ENCODE peak calls at places on chromosome 19, in ten cellular contexts. T is effector memory CD4-positive, alpha-beta T cell; A is osteoblast; V is caudate nucleus; X is CD4-positive, alpha-beta T cell; O is lower lobe of right lung; N is PC-3; U is upper lobe of left lung; G is left lung; Z is brain microvascular endothelial cell. P is an unnamed sample.

GRCh38 chr19:2774083-2774679 is 8.9 kb downstream of the SGTA start:
- DNase-seq in T (no peak), A (no peak), V (no peak), X (no peak), O (no peak), N (no peak), U (no peak), G (no peak), Z (no peak), P (no peak)

GRCh38 chr19:20039203-20039723 is at the start of gene ZNF682:
- DNase-seq in T (peak; percentile 92), A (peak; percentile 97), V (peak; percentile 89), X (peak; percentile 91), O (peak; percentile 91), N (peak; percentile 74), U (peak; percentile 93), G (peak; percentile 92), Z (peak; percentile 97), P (peak; percentile 98)

GRCh38 chr19:10864538-10864899 is 6.8 kb upstream of the CARM1 start:
- DNase-seq in T (peak; percentile 73), A (peak; percentile 96), V (peak; percentile 61), X (peak; percentile 77), O (peak; percentile 88), N (peak; percentile 90), U (no peak), G (peak; percentile 87), Z (peak; percentile 67), P (peak; percentile 91)

GRCh38 chr19:34707661-34708060 is 26.4 kb upstream of the ZNF181 start:
- DNase-seq in T (no peak), A (no peak), V (no peak), X (no peak), O (no peak), N (no peak), U (no peak), G (no peak), Z (no peak), P (no peak)

GRCh38 chr19:41546386-41546789 is 29.6 kb upstream of the CEACAM21 start:
- DNase-seq in T (peak; percentile 34), A (no peak), V (no peak), X (no peak), O (peak; percentile 53), N (no peak), U (no peak), G (no peak), Z (no peak), P (no peak)

GRCh38 chr19:48617146-48617937 is 1.6 kb downstream of the RPL18 start:
- DNase-seq in T (no peak), A (peak; percentile 88), V (no peak), X (no peak), O (no peak), N (no peak), U (no peak), G (no peak), Z (no peak), P (no peak)

GRCh38 chr19:34712606-34713261 is 21.3 kb upstream of the ZNF181 start:
- DNase-seq in T (peak; percentile 55), A (peak; percentile 68), V (no peak), X (peak; percentile 19), O (no peak), N (peak; percentile 77), U (no peak), G (no peak), Z (peak; percentile 68), P (no peak)

GRCh38 chr19:3769494-3769893 is 2.5 kb downstream of the RAX2 start:
- DNase-seq in T (no peak), A (no peak), V (no peak), X (no peak), O (no peak), N (no peak), U (peak; percentile 78), G (no peak), Z (no peak), P (no peak)

GRCh38 chr19:30085394-30085793 is 143.4 kb downstream of the URI1 start:
- DNase-seq in T (no peak), A (peak; percentile 77), V (no peak), X (no peak), O (peak; percentile 24), N (no peak), U (no peak), G (no peak), Z (no peak), P (no peak)

GRCh38 chr19:51505904-51506303 is 4.3 kb upstream of the SIGLEC12 start:
- DNase-seq in T (no peak), A (peak; percentile 43), V (no peak), X (no peak), O (no peak), N (no peak), U (no peak), G (no peak), Z (no peak), P (no peak)

GRCh38 chr19:294819-295686 is 3.9 kb upstream of the PLPP2 start:
- DNase-seq in T (no peak), A (peak; percentile 98), V (no peak), X (peak; percentile 22), O (peak; percentile 67), N (no peak), U (peak; percentile 89), G (no peak), Z (peak; percentile 18), P (no peak)

GRCh38 chr19:43625918-43626579 is 6.6 kb upstream of the ZNF428 start:
- DNase-seq in T (no peak), A (peak; percentile 62), V (no peak), X (no peak), O (no peak), N (no peak), U (no peak), G (no peak), Z (no peak), P (no peak)

GRCh38 chr19:16714702-16715294 is 4.8 kb upstream of the NWD1 start:
- DNase-seq in T (peak; percentile 23), A (peak; percentile 67), V (peak; percentile 7), X (peak; percentile 15), O (peak; percentile 67), N (peak; percentile 69), U (peak; percentile 84), G (peak; percentile 48), Z (peak; percentile 27), P (peak; percentile 62)

GRCh38 chr19:51798958-51799310 is 4.0 kb downstream of the FPR3 start:
- DNase-seq in T (no peak), A (no peak), V (no peak), X (no peak), O (peak; percentile 70), N (no peak), U (no peak), G (peak; percentile 72), Z (no peak), P (peak; percentile 75)

GRCh38 chr19:30733826-30734550 is 361.8 kb downstream of the ZNF536 start:
- DNase-seq in T (no peak), A (no peak), V (no peak), X (no peak), O (no peak), N (no peak), U (no peak), G (no peak), Z (no peak), P (no peak)

GRCh38 chr19:29745253-29745652 is 30.2 kb upstream of the C19orf12 start:
- DNase-seq in T (no peak), A (no peak), V (no peak), X (no peak), O (no peak), N (no peak), U (no peak), G (no peak), Z (no peak), P (no peak)

DNA sequence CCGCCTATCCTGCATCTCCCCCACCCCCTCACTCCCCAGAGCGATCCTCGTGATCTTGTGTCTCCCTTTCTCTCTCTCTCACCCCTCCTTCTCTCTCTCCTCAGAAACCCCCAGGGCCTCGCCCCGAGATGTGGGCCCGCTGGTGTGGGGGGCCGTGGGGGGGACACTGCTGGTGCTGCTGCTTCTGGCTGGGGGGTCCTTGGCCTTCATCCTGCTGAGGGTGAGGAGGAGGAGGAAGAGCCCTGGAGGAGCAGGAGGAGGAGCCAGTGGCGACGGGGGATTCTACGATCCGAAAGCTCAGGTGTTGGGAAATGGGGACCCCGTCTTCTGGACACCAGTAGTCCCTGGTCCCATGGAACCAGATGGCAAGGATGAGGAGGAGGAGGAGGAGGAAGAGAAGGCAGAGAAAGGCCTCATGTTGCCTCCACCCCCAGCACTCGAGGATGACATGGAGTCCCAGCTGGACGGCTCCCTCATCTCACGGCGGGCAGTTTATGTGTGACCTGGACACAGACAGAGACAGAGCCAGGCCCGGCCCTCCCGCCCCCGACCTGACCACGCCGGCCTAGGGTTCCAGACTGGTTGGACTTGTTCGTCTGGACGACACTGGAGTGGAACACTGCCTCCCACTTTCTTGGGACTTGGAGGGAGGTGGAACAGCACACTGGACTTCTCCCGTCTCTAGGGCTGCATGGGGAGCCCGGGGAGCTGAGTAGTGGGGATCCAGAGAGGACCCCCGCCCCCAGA is 12.8 kb upstream of the TOMM40 start:
- DNase-seq in T (no peak), A (peak; percentile 23), V (no peak), X (no peak), O (no peak), N (no peak), U (no peak), G (no peak), Z (no peak), P (no peak)
- H3K27ac ChIP-seq in T (no peak overlapping the region), A (no peak overlapping the region), V (no peak overlapping the region), X (no peak overlapping the region), O (no peak overlapping the region), N (no peak overlapping the region), U (no peak overlapping the region), G (no peak overlapping the region), Z (no peak overlapping the region), P (no peak overlapping the region)

DNA sequence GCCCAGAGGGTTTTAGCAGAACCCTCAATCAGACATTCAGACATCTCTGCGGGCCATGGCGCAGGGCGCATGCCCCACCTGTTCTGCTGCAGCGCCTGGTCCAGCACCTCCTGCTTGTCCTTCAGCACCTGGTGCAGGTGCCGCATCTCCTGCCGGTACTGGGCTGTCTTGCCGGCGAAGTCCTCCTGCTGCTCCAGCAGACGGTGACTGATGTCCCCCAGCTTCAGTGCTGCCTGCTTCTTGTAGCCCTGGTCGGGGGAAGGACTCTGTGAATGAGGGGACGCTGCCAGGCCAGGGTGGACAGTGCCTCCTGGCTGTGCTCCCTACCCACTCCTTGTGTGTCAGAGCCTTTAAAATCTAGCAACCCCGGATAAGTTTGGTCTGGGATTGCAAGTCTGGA is 12.2 kb upstream of the SLC7A9 start:
- DNase-seq in T (no peak), A (no peak), V (no peak), X (no peak), O (no peak), N (no peak), U (peak; percentile 66), G (no peak), Z (no peak), P (no peak)
- H3K27ac ChIP-seq in T (no peak overlapping the region), A (no peak overlapping the region), V (no peak overlapping the region), X (no peak overlapping the region), O (no peak overlapping the region), N (no peak overlapping the region), U (no peak overlapping the region), G (no peak overlapping the region), Z (no peak overlapping the region), P (no peak overlapping the region)

GRCh38 chr19:6723738-6724137 is 3.3 kb upstream of the C3 start:
- DNase-seq in T (no peak), A (peak; percentile 14), V (no peak), X (no peak), O (peak; percentile 45), N (no peak), U (no peak), G (no peak), Z (no peak), P (no peak)
- H3K27ac ChIP-seq in T (no peak overlapping the region), A (no peak overlapping the region), V (no peak overlapping the region), X (no peak overlapping the region), O (peak overlapping the region; percentile 76), N (no peak overlapping the region), U (peak overlapping the region; percentile 81), G (peak overlapping the region; percentile 81), Z (no peak overlapping the region), P (peak overlapping the region; percentile 54)

GRCh38 chr19:53876651-53877224 is 5.3 kb upstream of the PRKCG start:
- DNase-seq in T (no peak), A (peak; percentile 52), V (no peak), X (no peak), O (no peak), N (no peak), U (no peak), G (no peak), Z (no peak), P (no peak)
- H3K27ac ChIP-seq in T (no peak overlapping the region), A (no peak overlapping the region), V (no peak overlapping the region), X (peak overlapping the region; percentile 45), O (no peak overlapping the region), N (no peak overlapping the region), U (no peak overlapping the region), G (no peak overlapping the region), Z (no peak overlapping the region), P (no peak overlapping the region)

P was measured in suprapubic skin.